ENCODE peak calls at places on chromosomes 16 and 17, in seven cellular contexts. S is SK-N-SH, F is K562, L is ovary, M is HepG2, C is sigmoid colon, W is tibial nerve. U is an unnamed sample.

GRCh38 chr17:81498953-81499600 is 13.5 kb downstream of the ACTG1 start:
- DNase-seq in S (no peak), F (no peak), L (no peak), M (no peak), C (no peak), W (no peak), U (no peak)

GRCh38 chr17:76497979-76498885 is 3.0 kb downstream of the RHBDF2 start:
- DNase-seq in S (peak), F (no peak), L (peak), M (peak), C (peak), W (no peak), U (peak)

GRCh38 chr17:39123627-39124026 is 27.8 kb downstream of the PLXDC1 start:
- DNase-seq in S (no peak), F (no peak), L (no peak), M (no peak), C (no peak), W (no peak), U (no peak)

GRCh38 chr16:6446370-6446769 is 886.3 kb upstream of the RBFOX1 start:
- DNase-seq in S (no peak), F (no peak), L (no peak), M (no peak), C (no peak), W (no peak), U (no peak)

GRCh38 chr17:56593741-56594527 is 435 bp downstream of the NOG start:
- DNase-seq in S (peak), F (no peak), L (peak), M (peak), C (peak), W (peak), U (peak)

GRCh38 chr17:31663576-31663975 is 195.5 kb downstream of the COPRS start:
- DNase-seq in S (no peak), F (no peak), L (no peak), M (no peak), C (no peak), W (no peak), U (no peak)

GRCh38 chr16:59060212-59060611 is 326.1 kb upstream of the GOT2 start:
- DNase-seq in S (no peak), F (no peak), L (no peak), M (no peak), C (no peak), W (no peak), U (no peak)

GRCh38 chr16:71965223-71965622 is 35.0 kb downstream of the PKD1L3 start:
- DNase-seq in S (no peak), F (no peak), L (no peak), M (peak), C (no peak), W (no peak), U (no peak)

GRCh38 chr16:57544129-57544653 is 1.7 kb downstream of the ADGRG5 start:
- DNase-seq in S (no peak), F (no peak), L (no peak), M (no peak), C (no peak), W (no peak), U (no peak)

GRCh38 chr17:80147035-80147939 is at the start of gene EIF4A3:
- DNase-seq in S (peak), F (peak), L (peak), M (peak), C (peak), W (peak), U (peak)

GRCh38 chr16:16933861-16934260 is 536.9 kb downstream of the XYLT1 start:
- DNase-seq in S (no peak), F (no peak), L (no peak), M (no peak), C (no peak), W (no peak), U (no peak)

GRCh38 chr16:53082509-53082908 is 27.7 kb downstream of the CHD9 start:
- DNase-seq in S (no peak), F (no peak), L (no peak), M (no peak), C (no peak), W (no peak), U (no peak)

GRCh38 chr16:25692734-25693508 is 1.2 kb downstream of the HS3ST4 start:
- DNase-seq in S (peak), F (no peak), L (no peak), M (no peak), C (no peak), W (no peak), U (no peak)

GRCh38 chr16:14325921-14326401 is 254.8 kb downstream of the MRTFB start:
- DNase-seq in S (peak), F (no peak), L (peak), M (no peak), C (no peak), W (no peak), U (no peak)

GRCh38 chr16:69567031-69567680 is 1.4 kb downstream of the NFAT5 start:
- DNase-seq in S (peak), F (no peak), L (no peak), M (peak), C (no peak), W (no peak), U (no peak)

GRCh38 chr17:31508310-31509094 is 117.0 kb downstream of the RAB11FIP4 start:
- DNase-seq in S (no peak), F (peak), L (no peak), M (peak), C (no peak), W (no peak), U (peak)

GRCh38 chr17:57915532-57915931 is 39.7 kb downstream of the CUEDC1 start:
- DNase-seq in S (no peak), F (no peak), L (no peak), M (no peak), C (no peak), W (no peak), U (no peak)

GRCh38 chr17:77118251-77118928 is 22.4 kb upstream of the SEC14L1 start:
- DNase-seq in S (no peak), F (no peak), L (no peak), M (no peak), C (no peak), W (no peak), U (no peak)

GRCh38 chr17:58337600-58338453 is 9.2 kb upstream of the TSPOAP1 start:
- DNase-seq in S (no peak), F (peak), L (no peak), M (peak), C (peak), W (peak), U (peak)

GRCh38 chr17:3800362-3801042 is 486 bp downstream of the ITGAE start:
- DNase-seq in S (no peak), F (no peak), L (no peak), M (no peak), C (no peak), W (no peak), U (peak)

GRCh38 chr16:68070249-68070725 is 14.9 kb upstream of the NFATC3 start:
- DNase-seq in S (no peak), F (no peak), L (no peak), M (no peak), C (no peak), W (no peak), U (no peak)

DNA sequence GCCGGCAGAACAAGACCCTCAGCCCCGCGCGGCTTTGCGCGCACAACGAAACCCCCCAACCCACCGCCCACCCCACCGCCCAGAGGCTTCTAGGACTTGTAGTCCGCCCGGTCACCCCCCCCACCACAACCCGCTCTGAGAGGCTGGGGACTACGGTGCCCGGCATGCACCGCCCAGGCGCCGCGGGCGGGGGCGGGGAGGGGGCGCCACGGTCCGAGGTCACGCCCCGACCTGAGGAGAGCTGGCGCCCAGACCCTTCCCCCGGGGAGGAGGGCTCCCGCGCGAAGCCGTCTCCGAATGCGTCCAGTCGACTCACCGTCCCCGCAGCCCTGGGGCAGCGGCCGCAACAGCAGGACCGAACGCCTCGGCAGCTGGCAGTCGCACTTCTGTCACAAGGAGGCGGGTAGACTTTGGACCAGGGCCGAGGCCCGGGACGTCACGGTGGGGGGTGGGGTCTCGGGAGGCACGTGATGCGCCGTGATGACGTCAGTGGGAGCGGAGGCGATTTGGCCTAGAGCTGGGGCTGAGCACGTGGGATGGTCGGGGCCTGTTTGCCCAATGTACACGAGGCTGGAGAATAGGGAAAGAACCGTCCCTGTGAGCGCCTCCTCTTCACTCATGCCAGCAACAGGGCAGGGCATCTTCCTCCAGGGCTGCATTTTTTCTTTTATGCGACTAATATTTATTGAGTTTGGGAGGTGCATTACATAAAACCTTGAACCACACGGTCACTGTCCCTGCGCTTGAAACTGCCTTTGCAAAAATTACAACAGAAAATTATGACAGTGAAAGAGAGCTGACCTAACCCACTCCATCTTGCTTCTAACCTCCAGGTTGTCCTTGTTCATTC is at the start of gene CDIP1:
- DNase-seq in S (peak), F (peak), L (peak), M (peak), C (peak), W (peak), U (peak)
- TF ChIP-seq CTCF in S (no peak), F (no peak), L (no peak), M (peak), C (no peak), W (peak), U (no peak)

GRCh38 chr17:16286947-16287562 is 66.2 kb downstream of the CENPV start:
- DNase-seq in S (no peak), F (no peak), L (peak), M (no peak), C (peak), W (peak), U (no peak)
- TF ChIP-seq EP300 in S (no peak), F (no peak), L (no peak), M (no peak), C (no peak), W (no peak), U (no peak)

GRCh38 chr17:37735165-37735564 is 9.7 kb downstream of the HNF1B start:
- DNase-seq in S (no peak), F (no peak), L (no peak), M (no peak), C (no peak), W (no peak), U (no peak)

GRCh38 chr17:37740861-37741260 is 4.0 kb downstream of the HNF1B start:
- DNase-seq in S (no peak), F (no peak), L (no peak), M (no peak), C (no peak), W (no peak), U (no peak)

GRCh38 chr17:37736428-37736827 is 8.4 kb downstream of the HNF1B start:
- DNase-seq in S (no peak), F (no peak), L (no peak), M (no peak), C (no peak), W (no peak), U (no peak)

GRCh38 chr17:37737971-37738370 is 6.9 kb downstream of the HNF1B start:
- DNase-seq in S (no peak), F (no peak), L (no peak), M (no peak), C (no peak), W (no peak), U (no peak)

GRCh38 chr17:37737081-37737480 is 7.8 kb downstream of the HNF1B start:
- DNase-seq in S (no peak), F (no peak), L (no peak), M (peak), C (no peak), W (no peak), U (no peak)
- TF ChIP-seq CTCF in S (peak), F (peak), L (no peak), M (peak), C (no peak), W (no peak), U (no peak)

GRCh38 chr17:32689348-32689747 is 187.6 kb downstream of the MYO1D start:
- DNase-seq in S (no peak), F (no peak), L (no peak), M (no peak), C (no peak), W (no peak), U (no peak)

GRCh38 chr17:32688221-32688620 is 188.7 kb downstream of the MYO1D start:
- DNase-seq in S (no peak), F (no peak), L (no peak), M (no peak), C (no peak), W (no peak), U (no peak)

DNA sequence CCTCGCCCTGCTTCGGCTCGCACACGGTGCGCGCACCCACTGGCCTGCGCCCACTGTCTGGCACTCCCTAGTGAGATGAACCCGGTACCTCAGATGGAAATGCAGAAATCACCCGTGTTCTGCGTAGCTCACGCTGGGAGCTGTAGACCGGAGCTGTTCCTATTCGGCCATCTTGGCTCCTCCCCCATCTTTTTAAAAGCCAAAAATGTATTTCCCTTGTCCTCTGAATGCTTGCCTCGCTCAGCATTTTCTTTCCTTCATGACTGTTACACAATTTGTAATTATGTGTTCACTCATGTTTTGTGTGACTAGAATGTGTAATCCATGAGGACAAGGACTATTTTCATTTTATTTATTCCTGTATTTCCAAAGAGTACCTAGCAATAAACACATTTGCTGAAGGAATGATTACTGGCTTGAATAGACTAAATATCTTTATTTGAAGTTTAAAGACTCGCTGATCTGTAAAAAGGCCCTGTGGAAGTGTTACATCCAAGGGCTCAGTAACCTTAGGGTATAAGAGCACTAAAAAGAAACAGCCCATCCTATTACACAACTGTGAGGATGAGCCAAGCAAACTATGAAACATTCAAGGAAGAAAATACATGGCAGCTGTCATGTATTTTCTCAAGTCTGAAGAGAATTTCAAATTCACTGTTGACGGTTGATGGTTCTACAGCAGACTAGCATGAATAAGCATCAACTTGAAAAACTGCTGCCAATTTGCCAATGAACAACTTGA is 192.7 kb downstream of the MYO1D start:
- DNase-seq in S (no peak), F (no peak), L (no peak), M (no peak), C (no peak), W (no peak), U (no peak)
- TF ChIP-seq EP300 in S (no peak), F (no peak), L (no peak), M (no peak), C (no peak), W (no peak), U (no peak)

GRCh38 chr16:51109173-51109572 is 41.9 kb downstream of the SALL1 start:
- DNase-seq in S (no peak), F (no peak), L (no peak), M (no peak), C (no peak), W (no peak), U (no peak)
- TF ChIP-seq CTCF in S (no peak), F (no peak), L (no peak), M (no peak), C (no peak), W (no peak), U (no peak)

GRCh38 chr17:78343099-78343432 is 16.8 kb downstream of the SOCS3 start:
- DNase-seq in S (peak), F (no peak), L (peak), M (no peak), C (peak), W (peak), U (peak)

GRCh38 chr17:78340183-78340955 is 19.5 kb downstream of the SOCS3 start:
- DNase-seq in S (no peak), F (no peak), L (no peak), M (no peak), C (no peak), W (no peak), U (no peak)

GRCh38 chr17:78342438-78343098 is 17.3 kb downstream of the SOCS3 start:
- DNase-seq in S (peak), F (no peak), L (peak), M (no peak), C (peak), W (peak), U (no peak)

GRCh38 chr17:78343433-78344201 is 16.3 kb downstream of the SOCS3 start:
- DNase-seq in S (no peak), F (no peak), L (no peak), M (no peak), C (no peak), W (no peak), U (peak)

DNA sequence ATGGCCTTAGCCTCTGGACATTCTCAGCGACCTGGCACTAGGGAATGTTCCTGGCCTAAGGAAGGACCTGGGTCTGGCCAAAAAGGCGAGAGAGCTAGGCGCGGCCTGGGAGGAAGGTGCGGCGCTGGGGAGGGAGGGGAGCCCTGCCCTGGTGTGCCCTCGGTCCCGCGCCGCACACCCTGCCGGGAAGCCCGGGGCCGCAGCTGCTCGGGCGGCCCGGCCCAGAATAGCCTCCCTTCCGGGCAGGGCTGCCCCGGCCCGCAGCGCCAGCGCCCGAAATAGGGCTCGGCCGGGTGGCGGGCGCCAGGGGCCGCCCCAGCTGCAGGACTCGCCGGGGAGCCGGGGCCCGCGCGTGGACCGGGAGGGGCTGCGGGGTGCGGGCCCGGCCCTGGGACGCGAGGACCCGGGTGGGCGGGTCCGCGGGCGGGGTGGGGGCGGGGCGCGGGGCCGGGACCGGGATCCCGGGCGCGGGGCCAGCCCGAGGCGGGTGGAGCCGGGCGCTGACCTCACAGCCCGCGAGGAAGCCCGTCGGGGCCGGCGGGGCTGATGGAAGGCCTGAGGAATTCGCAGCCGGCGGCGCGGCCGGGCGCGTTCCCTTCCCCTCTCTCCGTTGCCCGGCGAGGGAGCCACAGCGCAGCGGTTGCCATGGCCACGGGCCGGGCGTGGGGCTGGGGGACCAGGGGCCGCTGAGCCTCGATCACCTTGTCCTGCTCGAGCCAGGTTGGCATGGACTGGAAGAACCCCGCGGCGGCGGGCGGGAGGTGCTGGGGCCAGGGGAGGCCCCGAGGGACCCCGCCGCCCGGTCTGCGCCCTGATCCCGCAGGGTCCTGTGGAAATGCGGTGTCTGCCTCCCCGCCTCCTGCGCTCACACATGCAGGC is 18.1 kb downstream of the SOCS3 start:
- DNase-seq in S (peak), F (peak), L (peak), M (no peak), C (peak), W (no peak), U (peak)
- TF ChIP-seq EP300 in S (peak), F (no peak), L (peak), M (no peak), C (no peak), W (peak), U (peak)

DNA sequence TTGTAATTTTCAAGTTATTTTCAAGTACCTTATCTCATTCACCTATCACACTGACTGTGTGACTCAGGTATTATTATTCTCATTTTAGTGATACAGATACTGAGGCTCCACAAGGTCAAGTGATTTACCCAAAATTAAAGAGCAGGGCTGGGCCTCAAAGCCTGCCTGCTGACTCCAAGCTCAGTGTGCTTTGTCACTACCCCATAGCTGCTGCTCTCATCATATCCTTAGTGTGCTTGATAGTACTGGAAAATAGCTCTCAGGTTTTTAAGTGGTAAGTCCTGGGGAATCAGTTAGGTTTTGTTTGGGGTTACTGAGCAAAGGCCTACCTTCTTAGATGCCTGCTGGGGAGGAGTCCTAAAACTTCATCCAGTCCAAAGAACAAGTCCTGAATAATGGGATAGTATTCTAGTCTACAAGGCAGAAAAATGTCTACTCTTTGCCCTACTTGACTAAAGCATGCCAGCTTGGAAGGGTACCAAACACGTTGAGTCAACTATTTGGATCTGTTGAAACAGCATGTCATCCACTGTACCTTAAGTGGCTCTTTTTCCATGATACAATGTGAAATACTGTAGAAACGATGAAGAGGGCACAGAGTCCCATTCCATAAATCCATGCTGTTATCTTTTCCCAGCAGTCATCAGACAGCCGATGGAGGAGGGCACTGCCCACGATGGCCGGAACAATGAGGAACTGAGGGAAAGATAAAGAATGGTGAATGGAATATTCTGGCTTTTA is 10.7 kb downstream of the MMD start:
- DNase-seq in S (peak), F (no peak), L (no peak), M (peak), C (no peak), W (no peak), U (no peak)
- TF ChIP-seq CTCF in S (no peak), F (no peak), L (no peak), M (no peak), C (no peak), W (no peak), U (no peak)